ENCODE peak calls at places on chromosome 3, in five cellular contexts. One of them, this sample, is unnamed.

GRCh38 chr3:52086461-52086860 is 30.1 kb upstream of the DUSP7 start:
- DNase-seq in coronary artery: no peak
- DNase-seq in GM12865: no peak
- DNase-seq in cardiac fibroblast: no peak
- DNase-seq in endothelial cell of umbilical vein: no peak
- DNase-seq in this sample: no peak

GRCh38 chr3:194727435-194728128 is 41.9 kb downstream of the FAM43A start:
- DNase-seq in coronary artery: no peak
- DNase-seq in GM12865: no peak
- DNase-seq in endothelial cell of umbilical vein: no peak
- DNase-seq in cardiac fibroblast: no peak
- DNase-seq in this sample: no peak

GRCh38 chr3:29140706-29141105 is 140.2 kb upstream of the RBMS3 start:
- DNase-seq in endothelial cell of umbilical vein: peak; percentile 12
- DNase-seq in cardiac fibroblast: no peak
- DNase-seq in GM12865: no peak
- DNase-seq in coronary artery: no peak
- DNase-seq in this sample: no peak

GRCh38 chr3:16251316-16252085 is 13.2 kb downstream of the DPH3 start:
- DNase-seq in GM12865: no peak
- DNase-seq in coronary artery: no peak
- DNase-seq in endothelial cell of umbilical vein: peak; percentile 22
- DNase-seq in cardiac fibroblast: no peak
- DNase-seq in this sample: no peak

GRCh38 chr3:55000546-55000945 is 72.7 kb upstream of the LRTM1 start:
- DNase-seq in coronary artery: no peak
- DNase-seq in endothelial cell of umbilical vein: no peak
- DNase-seq in cardiac fibroblast: peak; percentile 85
- DNase-seq in GM12865: no peak
- DNase-seq in this sample: peak; percentile 92

GRCh38 chr3:16692486-16693378 is 87.5 kb upstream of the DAZL start:
- DNase-seq in coronary artery: no peak
- DNase-seq in endothelial cell of umbilical vein: no peak
- DNase-seq in cardiac fibroblast: no peak
- DNase-seq in GM12865: peak; percentile 27
- DNase-seq in this sample: no peak

GRCh38 chr3:170469151-170470062 is 50.7 kb downstream of the CLDN11 start:
- DNase-seq in coronary artery: no peak
- DNase-seq in cardiac fibroblast: no peak
- DNase-seq in GM12865: no peak
- DNase-seq in endothelial cell of umbilical vein: no peak
- DNase-seq in this sample: peak; percentile 40

GRCh38 chr3:24867783-24868182 is 373.1 kb upstream of the THRB start:
- DNase-seq in GM12865: no peak
- DNase-seq in cardiac fibroblast: no peak
- DNase-seq in coronary artery: no peak
- DNase-seq in endothelial cell of umbilical vein: no peak
- DNase-seq in this sample: no peak

GRCh38 chr3:72485649-72486048 is 362.6 kb downstream of the SHQ1 start:
- DNase-seq in cardiac fibroblast: peak; percentile 81
- DNase-seq in endothelial cell of umbilical vein: no peak
- DNase-seq in GM12865: no peak
- DNase-seq in coronary artery: no peak
- DNase-seq in this sample: peak; percentile 31

GRCh38 chr3:84905556-84905920 is 53.3 kb upstream of the CADM2 start:
- DNase-seq in coronary artery: no peak
- DNase-seq in endothelial cell of umbilical vein: no peak
- DNase-seq in GM12865: no peak
- DNase-seq in cardiac fibroblast: no peak
- DNase-seq in this sample: no peak

DNA sequence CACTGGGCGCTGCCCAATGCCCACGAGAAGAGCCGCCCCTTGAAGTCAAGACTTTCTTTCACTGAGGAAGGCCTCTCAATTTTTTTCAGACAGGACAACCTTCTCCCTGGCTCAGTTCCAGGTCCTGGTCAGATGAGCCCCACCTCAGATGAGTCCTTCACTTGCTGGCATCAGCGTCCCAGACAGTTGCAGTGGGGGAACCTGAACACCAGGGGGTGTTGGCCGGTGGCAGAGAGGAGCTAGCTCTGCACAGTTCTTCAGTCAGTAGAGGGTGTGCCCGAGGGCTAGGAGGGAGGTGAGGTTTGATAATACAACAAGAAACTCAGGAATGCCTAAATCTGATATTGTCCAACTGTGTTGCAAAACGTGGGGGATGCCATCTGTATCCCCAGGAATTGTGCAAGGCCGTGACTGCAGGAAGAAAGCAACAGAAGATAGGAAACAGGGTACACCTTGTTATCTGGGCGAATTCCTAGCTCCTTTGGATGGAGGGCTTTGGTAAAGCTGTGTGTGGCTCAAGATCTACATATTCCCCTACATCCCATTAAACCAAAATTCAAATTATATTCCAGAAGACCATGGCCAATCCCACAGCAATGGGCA is 34.3 kb downstream of the CCR3 start:
- DNase-seq in coronary artery: no peak
- DNase-seq in GM12865: peak; percentile 82
- DNase-seq in endothelial cell of umbilical vein: peak; percentile 48
- DNase-seq in cardiac fibroblast: no peak
- DNase-seq in this sample: peak; percentile 18
- TF ChIP-seq CTCF in coronary artery: no peak
- TF ChIP-seq CTCF in GM12865: peak; percentile 92
- TF ChIP-seq CTCF in endothelial cell of umbilical vein: peak; percentile 59
- TF ChIP-seq CTCF in cardiac fibroblast: peak; percentile 59
- TF ChIP-seq CTCF in this sample: peak; percentile 61

DNA sequence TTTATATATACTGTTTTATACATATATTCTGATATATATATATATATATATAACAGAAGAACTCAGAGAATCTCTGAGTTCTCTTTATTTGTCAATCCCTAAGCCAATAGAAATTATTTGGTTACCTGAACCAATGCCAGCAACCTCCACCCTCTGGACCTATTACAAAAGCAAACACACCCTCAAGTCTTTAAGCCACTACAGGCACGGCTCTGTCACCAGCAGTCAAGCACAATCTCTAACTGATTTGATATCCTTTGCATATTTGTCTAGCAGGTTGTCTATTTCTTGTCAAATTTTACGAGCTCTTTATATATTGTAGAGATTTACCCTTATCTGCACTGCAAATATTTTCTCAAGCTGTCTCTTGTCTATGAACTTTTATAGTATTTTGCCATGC is 66.6 kb upstream of the TOPAZ1 start:
- DNase-seq in endothelial cell of umbilical vein: no peak
- DNase-seq in cardiac fibroblast: no peak
- DNase-seq in GM12865: no peak
- DNase-seq in coronary artery: no peak
- DNase-seq in this sample: no peak
- TF ChIP-seq CTCF in endothelial cell of umbilical vein: no peak
- TF ChIP-seq CTCF in cardiac fibroblast: no peak
- TF ChIP-seq CTCF in GM12865: no peak
- TF ChIP-seq CTCF in coronary artery: no peak
- TF ChIP-seq CTCF in this sample: no peak

GRCh38 chr3:50238549-50239026 is 2.6 kb downstream of the GNAI2 start:
- DNase-seq in endothelial cell of umbilical vein: peak; percentile 33
- DNase-seq in GM12865: no peak
- DNase-seq in coronary artery: peak; percentile 92
- DNase-seq in cardiac fibroblast: no peak
- DNase-seq in this sample: no peak
- TF ChIP-seq CTCF in endothelial cell of umbilical vein: no peak
- TF ChIP-seq CTCF in GM12865: no peak
- TF ChIP-seq CTCF in coronary artery: no peak
- TF ChIP-seq CTCF in cardiac fibroblast: peak; percentile 5
- TF ChIP-seq CTCF in this sample: peak; percentile 15

DNA sequence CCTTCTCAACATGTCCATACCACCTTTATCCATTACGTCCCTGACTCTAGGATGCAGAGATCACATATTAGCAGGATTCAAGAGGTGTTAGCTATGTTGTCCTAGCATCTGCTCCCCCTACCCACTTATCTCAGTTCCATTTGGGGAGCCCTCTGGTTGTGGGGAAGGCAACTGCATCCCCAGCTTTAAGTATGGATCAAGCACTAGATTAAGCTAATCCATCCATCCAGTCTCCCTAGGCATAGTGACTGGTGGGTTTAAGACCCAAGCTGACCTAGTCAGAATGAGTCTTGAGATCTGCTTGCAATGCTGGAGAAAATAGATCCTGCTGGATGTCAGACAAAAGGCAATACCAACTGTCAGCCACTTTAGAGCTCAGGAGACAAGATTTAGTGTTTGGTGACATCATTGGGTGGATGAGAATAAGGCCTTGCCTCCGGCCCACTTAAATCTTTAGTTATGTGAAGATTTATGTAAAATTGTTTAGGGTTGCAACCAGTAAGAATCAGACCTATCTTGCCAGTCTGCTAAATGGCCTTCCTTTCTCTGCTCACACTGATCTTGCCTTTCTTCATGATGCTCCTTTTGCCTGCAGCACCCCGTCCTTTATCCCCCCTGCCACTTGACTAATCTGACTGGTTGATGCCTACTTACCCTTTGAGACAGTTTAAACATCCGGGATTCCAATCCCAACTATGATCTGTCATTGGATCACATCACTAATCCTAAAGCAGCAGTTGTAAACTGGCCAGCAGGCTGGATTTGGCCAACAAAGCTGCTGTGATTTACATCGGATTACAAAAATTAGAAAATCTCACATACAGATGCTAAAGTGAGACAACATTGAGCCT is 2.1 kb upstream of the ISY1 start:
- DNase-seq in cardiac fibroblast: no peak
- DNase-seq in coronary artery: no peak
- DNase-seq in GM12865: peak; percentile 26
- DNase-seq in endothelial cell of umbilical vein: peak; percentile 30
- DNase-seq in this sample: no peak
- TF ChIP-seq CTCF in cardiac fibroblast: peak; percentile 27
- TF ChIP-seq CTCF in coronary artery: no peak
- TF ChIP-seq CTCF in GM12865: peak; percentile 30
- TF ChIP-seq CTCF in endothelial cell of umbilical vein: no peak
- TF ChIP-seq CTCF in this sample: peak; percentile 44

GRCh38 chr3:44117736-44118135 is 124.0 kb upstream of the TOPAZ1 start:
- DNase-seq in endothelial cell of umbilical vein: no peak
- DNase-seq in GM12865: no peak
- DNase-seq in coronary artery: no peak
- DNase-seq in cardiac fibroblast: no peak
- DNase-seq in this sample: no peak
- TF ChIP-seq CTCF in endothelial cell of umbilical vein: no peak
- TF ChIP-seq CTCF in GM12865: no peak
- TF ChIP-seq CTCF in coronary artery: no peak
- TF ChIP-seq CTCF in cardiac fibroblast: no peak
- TF ChIP-seq CTCF in this sample: no peak

GRCh38 chr3:183116051-183116614 is 16.8 kb upstream of the MCCC1 start:
- DNase-seq in cardiac fibroblast: no peak
- DNase-seq in coronary artery: no peak
- DNase-seq in GM12865: peak; percentile 94
- DNase-seq in endothelial cell of umbilical vein: peak; percentile 41
- DNase-seq in this sample: peak; percentile 12

GRCh38 chr3:183114374-183114773 is 15.1 kb upstream of the MCCC1 start:
- DNase-seq in coronary artery: no peak
- DNase-seq in cardiac fibroblast: no peak
- DNase-seq in GM12865: no peak
- DNase-seq in endothelial cell of umbilical vein: no peak
- DNase-seq in this sample: no peak

GRCh38 chr3:183117046-183117445 is 17.8 kb upstream of the MCCC1 start:
- DNase-seq in endothelial cell of umbilical vein: no peak
- DNase-seq in coronary artery: no peak
- DNase-seq in GM12865: no peak
- DNase-seq in cardiac fibroblast: no peak
- DNase-seq in this sample: no peak

GRCh38 chr3:183120538-183121215 is 21.4 kb upstream of the MCCC1 start:
- DNase-seq in cardiac fibroblast: no peak
- DNase-seq in GM12865: no peak
- DNase-seq in coronary artery: no peak
- DNase-seq in endothelial cell of umbilical vein: no peak
- DNase-seq in this sample: no peak

GRCh38 chr3:183114779-183115178 is 15.5 kb upstream of the MCCC1 start:
- DNase-seq in endothelial cell of umbilical vein: no peak
- DNase-seq in GM12865: no peak
- DNase-seq in cardiac fibroblast: no peak
- DNase-seq in coronary artery: no peak
- DNase-seq in this sample: no peak
- TF ChIP-seq CTCF in endothelial cell of umbilical vein: no peak
- TF ChIP-seq CTCF in GM12865: no peak
- TF ChIP-seq CTCF in cardiac fibroblast: no peak
- TF ChIP-seq CTCF in coronary artery: no peak
- TF ChIP-seq CTCF in this sample: peak; percentile 3

GRCh38 chr3:1561397-1561796 is 468.6 kb downstream of the CNTN6 start:
- DNase-seq in cardiac fibroblast: no peak
- DNase-seq in coronary artery: no peak
- DNase-seq in endothelial cell of umbilical vein: no peak
- DNase-seq in GM12865: no peak
- DNase-seq in this sample: no peak
- TF ChIP-seq CTCF in cardiac fibroblast: no peak
- TF ChIP-seq CTCF in coronary artery: no peak
- TF ChIP-seq CTCF in endothelial cell of umbilical vein: no peak
- TF ChIP-seq CTCF in GM12865: no peak
- TF ChIP-seq CTCF in this sample: no peak

DNA sequence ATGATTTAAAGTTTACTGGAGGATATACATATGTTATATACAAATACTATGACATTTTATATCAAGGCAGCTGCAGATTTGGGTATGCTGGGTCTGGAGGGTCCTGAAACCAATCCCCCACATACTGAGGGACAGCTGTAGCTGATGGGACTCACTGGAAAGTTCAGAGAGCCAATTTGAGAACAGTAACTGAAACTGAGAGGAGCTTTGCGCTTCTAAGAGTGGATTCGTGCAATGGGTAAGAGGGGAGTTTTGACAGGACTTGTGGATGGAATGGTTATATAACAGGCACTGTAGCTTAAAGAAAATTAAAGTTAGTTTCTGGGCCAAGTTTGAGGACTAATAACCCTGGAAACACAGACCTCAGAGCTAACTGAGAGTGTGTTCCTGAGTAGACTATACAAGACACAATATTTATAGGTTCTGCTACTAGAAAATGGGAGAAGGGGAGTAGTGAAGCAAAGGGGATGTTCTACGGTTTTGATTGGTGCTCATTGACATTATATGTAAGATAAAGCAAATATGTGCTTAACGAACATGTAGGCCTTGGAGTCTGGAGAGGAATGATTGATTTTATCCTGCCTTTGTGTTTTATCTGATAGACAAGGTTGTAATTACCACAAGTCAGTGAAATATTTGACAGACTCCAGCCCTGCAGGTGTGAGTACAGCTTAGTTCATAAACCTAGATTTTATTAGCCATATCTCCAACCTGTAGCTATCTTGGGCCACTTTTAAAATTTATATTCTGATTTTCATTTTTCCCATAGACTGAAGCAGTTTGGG is 4.8 kb upstream of the ZMAT3 start:
- DNase-seq in GM12865: peak; percentile 65
- DNase-seq in coronary artery: no peak
- DNase-seq in endothelial cell of umbilical vein: no peak
- DNase-seq in cardiac fibroblast: no peak
- DNase-seq in this sample: no peak
- TF ChIP-seq CTCF in GM12865: no peak
- TF ChIP-seq CTCF in coronary artery: no peak
- TF ChIP-seq CTCF in endothelial cell of umbilical vein: no peak
- TF ChIP-seq CTCF in cardiac fibroblast: no peak
- TF ChIP-seq CTCF in this sample: no peak

This sample was measured in choroid plexus epithelial cell.